ENCODE peak calls at places on chromosome 15, in eight cellular contexts. One of them, this sample, is unnamed.

GRCh38 chr15:49986326-49986725 is 132.7 kb downstream of the ATP8B4 start:
- DNase-seq in activated T-helper 1 cell treated with Interleukin-2 at 50 U/mL for 16 hours: no peak
- DNase-seq in GM12865: no peak
- DNase-seq in cardiac fibroblast: no peak
- DNase-seq in right atrium auricular region: no peak
- DNase-seq in type B pancreatic cell: no peak
- DNase-seq in pancreas: no peak
- DNase-seq in stimulated activated CD4-positive, alpha-beta T cell treated with anti-CD3 and anti-CD28 coated beads, Interleukin-2, amount 100 ng/mL, for 48 hours: no peak
- DNase-seq in this sample: no peak

GRCh38 chr15:96243701-96244100 is 86.8 kb upstream of the NR2F2 start:
- DNase-seq in activated T-helper 1 cell treated with Interleukin-2 at 50 U/mL for 16 hours: no peak
- DNase-seq in GM12865: no peak
- DNase-seq in cardiac fibroblast: no peak
- DNase-seq in right atrium auricular region: no peak
- DNase-seq in type B pancreatic cell: no peak
- DNase-seq in pancreas: no peak
- DNase-seq in stimulated activated CD4-positive, alpha-beta T cell treated with anti-CD3 and anti-CD28 coated beads, Interleukin-2, amount 100 ng/mL, for 48 hours: no peak
- DNase-seq in this sample: no peak

GRCh38 chr15:53976844-53977392 is 1.3 kb upstream of the UNC13C start:
- DNase-seq in activated T-helper 1 cell treated with Interleukin-2 at 50 U/mL for 16 hours: no peak
- DNase-seq in GM12865: peak; percentile 12
- DNase-seq in cardiac fibroblast: no peak
- DNase-seq in right atrium auricular region: no peak
- DNase-seq in type B pancreatic cell: no peak
- DNase-seq in pancreas: peak; percentile 7
- DNase-seq in stimulated activated CD4-positive, alpha-beta T cell treated with anti-CD3 and anti-CD28 coated beads, Interleukin-2, amount 100 ng/mL, for 48 hours: no peak
- DNase-seq in this sample: no peak

GRCh38 chr15:72227192-72227586 is 3.8 kb downstream of the PKM start:
- DNase-seq in activated T-helper 1 cell treated with Interleukin-2 at 50 U/mL for 16 hours: no peak
- DNase-seq in GM12865: peak; percentile 82
- DNase-seq in cardiac fibroblast: peak; percentile 83
- DNase-seq in right atrium auricular region: no peak
- DNase-seq in type B pancreatic cell: no peak
- DNase-seq in pancreas: no peak
- DNase-seq in stimulated activated CD4-positive, alpha-beta T cell treated with anti-CD3 and anti-CD28 coated beads, Interleukin-2, amount 100 ng/mL, for 48 hours: peak; percentile 46
- DNase-seq in this sample: peak; percentile 46

GRCh38 chr15:66774001-66774814 is 72.2 kb downstream of the SMAD6 start:
- DNase-seq in activated T-helper 1 cell treated with Interleukin-2 at 50 U/mL for 16 hours: peak; percentile 12
- DNase-seq in GM12865: peak; percentile 62
- DNase-seq in cardiac fibroblast: peak; percentile 77
- DNase-seq in right atrium auricular region: peak; percentile 88
- DNase-seq in type B pancreatic cell: peak; percentile 88
- DNase-seq in pancreas: peak; percentile 92
- DNase-seq in stimulated activated CD4-positive, alpha-beta T cell treated with anti-CD3 and anti-CD28 coated beads, Interleukin-2, amount 100 ng/mL, for 48 hours: peak; percentile 30
- DNase-seq in this sample: no peak

GRCh38 chr15:63977102-63977501 is 69.2 kb downstream of the DAPK2 start:
- DNase-seq in activated T-helper 1 cell treated with Interleukin-2 at 50 U/mL for 16 hours: no peak
- DNase-seq in GM12865: no peak
- DNase-seq in cardiac fibroblast: no peak
- DNase-seq in right atrium auricular region: peak; percentile 36
- DNase-seq in type B pancreatic cell: no peak
- DNase-seq in pancreas: no peak
- DNase-seq in stimulated activated CD4-positive, alpha-beta T cell treated with anti-CD3 and anti-CD28 coated beads, Interleukin-2, amount 100 ng/mL, for 48 hours: no peak
- DNase-seq in this sample: no peak

GRCh38 chr15:98776607-98777281 is 128.4 kb downstream of the IGF1R start:
- DNase-seq in activated T-helper 1 cell treated with Interleukin-2 at 50 U/mL for 16 hours: no peak
- DNase-seq in GM12865: peak; percentile 93
- DNase-seq in cardiac fibroblast: peak; percentile 52
- DNase-seq in right atrium auricular region: no peak
- DNase-seq in type B pancreatic cell: no peak
- DNase-seq in pancreas: peak; percentile 58
- DNase-seq in stimulated activated CD4-positive, alpha-beta T cell treated with anti-CD3 and anti-CD28 coated beads, Interleukin-2, amount 100 ng/mL, for 48 hours: no peak
- DNase-seq in this sample: peak; percentile 67

GRCh38 chr15:63146684-63147083 is 10.6 kb downstream of the RPS27L start:
- DNase-seq in activated T-helper 1 cell treated with Interleukin-2 at 50 U/mL for 16 hours: no peak
- DNase-seq in GM12865: no peak
- DNase-seq in cardiac fibroblast: peak; percentile 52
- DNase-seq in right atrium auricular region: no peak
- DNase-seq in type B pancreatic cell: no peak
- DNase-seq in pancreas: no peak
- DNase-seq in stimulated activated CD4-positive, alpha-beta T cell treated with anti-CD3 and anti-CD28 coated beads, Interleukin-2, amount 100 ng/mL, for 48 hours: no peak
- DNase-seq in this sample: no peak

GRCh38 chr15:89105147-89105546 is 16.9 kb downstream of the ABHD2 start:
- DNase-seq in activated T-helper 1 cell treated with Interleukin-2 at 50 U/mL for 16 hours: no peak
- DNase-seq in GM12865: no peak
- DNase-seq in cardiac fibroblast: peak; percentile 96
- DNase-seq in right atrium auricular region: no peak
- DNase-seq in type B pancreatic cell: no peak
- DNase-seq in pancreas: no peak
- DNase-seq in stimulated activated CD4-positive, alpha-beta T cell treated with anti-CD3 and anti-CD28 coated beads, Interleukin-2, amount 100 ng/mL, for 48 hours: no peak
- DNase-seq in this sample: no peak

GRCh38 chr15:63238796-63239195 is 38.6 kb upstream of the APH1B start:
- DNase-seq in activated T-helper 1 cell treated with Interleukin-2 at 50 U/mL for 16 hours: no peak
- DNase-seq in GM12865: peak; percentile 81
- DNase-seq in cardiac fibroblast: peak; percentile 83
- DNase-seq in right atrium auricular region: no peak
- DNase-seq in type B pancreatic cell: no peak
- DNase-seq in pancreas: no peak
- DNase-seq in stimulated activated CD4-positive, alpha-beta T cell treated with anti-CD3 and anti-CD28 coated beads, Interleukin-2, amount 100 ng/mL, for 48 hours: peak; percentile 15
- DNase-seq in this sample: peak; percentile 50

GRCh38 chr15:71940004-71940588 is 129.7 kb downstream of the NR2E3 start:
- DNase-seq in activated T-helper 1 cell treated with Interleukin-2 at 50 U/mL for 16 hours: no peak
- DNase-seq in GM12865: peak; percentile 69
- DNase-seq in cardiac fibroblast: no peak
- DNase-seq in right atrium auricular region: no peak
- DNase-seq in type B pancreatic cell: no peak
- DNase-seq in pancreas: no peak
- DNase-seq in stimulated activated CD4-positive, alpha-beta T cell treated with anti-CD3 and anti-CD28 coated beads, Interleukin-2, amount 100 ng/mL, for 48 hours: no peak
- DNase-seq in this sample: peak; percentile 60

GRCh38 chr15:78369161-78369560 is 29.0 kb downstream of the CRABP1 start:
- DNase-seq in activated T-helper 1 cell treated with Interleukin-2 at 50 U/mL for 16 hours: no peak
- DNase-seq in GM12865: no peak
- DNase-seq in cardiac fibroblast: no peak
- DNase-seq in right atrium auricular region: no peak
- DNase-seq in type B pancreatic cell: no peak
- DNase-seq in pancreas: no peak
- DNase-seq in stimulated activated CD4-positive, alpha-beta T cell treated with anti-CD3 and anti-CD28 coated beads, Interleukin-2, amount 100 ng/mL, for 48 hours: no peak
- DNase-seq in this sample: no peak